ENCODE peak calls at places on chromosomes 12 and 14, in seven cellular contexts. V, A, E, I, H, J and L are unnamed samples.

GRCh38 chr14:21880918-21881317 is 207.3 kb upstream of the OR4E1 start:
- DNase-seq in A (no peak), V (no peak), E (no peak), H (no peak), J (no peak), I (no peak), L (no peak)

GRCh38 chr14:95460647-95461478 is 55.6 kb downstream of the SYNE3 start:
- DNase-seq in I (peak; percentile 32), E (no peak), J (no peak), V (peak; percentile 37), H (no peak), A (no peak), L (peak; percentile 58)

GRCh38 chr14:96086032-96086431 is 46.9 kb downstream of the C14orf132 start:
- DNase-seq in H (no peak), I (no peak), A (no peak), E (no peak), J (no peak), V (no peak), L (no peak)

GRCh38 chr12:122080149-122081107 is 1.9 kb downstream of the MLXIP start:
- DNase-seq in A (no peak), E (peak; percentile 66), H (peak; percentile 93), V (no peak), J (no peak), I (no peak), L (no peak)

GRCh38 chr14:105313381-105314286 is 914 bp upstream of the PACS2 start:
- DNase-seq in A (no peak), H (peak; percentile 48), I (no peak), V (no peak), J (no peak), E (no peak), L (peak; percentile 26)

GRCh38 chr12:34393086-34393820 is 371.0 kb downstream of the ALG10 start:
- DNase-seq in J (no peak), E (peak; percentile 2), H (no peak), I (no peak), V (no peak), A (no peak), L (no peak)

GRCh38 chr12:113766133-113766879 is 199.8 kb downstream of the RBM19 start:
- DNase-seq in H (no peak), A (no peak), J (no peak), I (no peak), V (no peak), E (no peak), L (peak; percentile 37)

GRCh38 chr12:88931598-88931997 is 351.3 kb upstream of the KITLG start:
- DNase-seq in E (no peak), A (no peak), V (peak; percentile 85), H (no peak), I (no peak), J (no peak), L (no peak)

GRCh38 chr12:52305921-52306705 is 14.8 kb upstream of the KRT81 start:
- DNase-seq in E (no peak), V (no peak), H (no peak), J (no peak), A (no peak), I (no peak), L (no peak)

GRCh38 chr14:81209187-81209836 is 11.4 kb downstream of the GTF2A1 start:
- DNase-seq in I (no peak), V (no peak), J (no peak), H (no peak), A (no peak), E (no peak), L (no peak)

GRCh38 chr12:131195796-131196195 is 242.1 kb downstream of the ADGRD1 start:
- DNase-seq in H (no peak), I (no peak), V (no peak), E (no peak), A (no peak), J (no peak), L (no peak)

GRCh38 chr14:92568621-92569479 is 55.3 kb downstream of the RIN3 start:
- DNase-seq in I (no peak), A (no peak), H (peak; percentile 52), J (no peak), E (peak; percentile 66), V (no peak), L (no peak)

GRCh38 chr12:91562476-91562875 is 379.9 kb upstream of the DCN start:
- DNase-seq in V (no peak), E (no peak), J (peak; percentile 1), I (no peak), H (no peak), A (no peak), L (peak; percentile 54)

GRCh38 chr12:43835656-43836454 is at the start of gene TMEM117:
- DNase-seq in I (peak; percentile 30), V (no peak), E (peak; percentile 84), A (peak; percentile 3), H (peak; percentile 73), J (peak; percentile 44), L (peak; percentile 66)

GRCh38 chr14:31819281-31819680 is 257.8 kb upstream of the ARHGAP5 start:
- DNase-seq in I (no peak), J (no peak), E (no peak), H (no peak), V (no peak), A (no peak), L (no peak)

GRCh38 chr12:120939523-120939922 is 35.4 kb upstream of the SPPL3 start:
- DNase-seq in J (no peak), A (no peak), H (peak; percentile 65), E (peak; percentile 50), V (no peak), I (no peak), L (no peak)

GRCh38 chr14:104105071-104105821 is 19.7 kb downstream of the ASPG start:
- DNase-seq in A (no peak), J (no peak), I (no peak), V (no peak), H (no peak), E (no peak), L (no peak)

DNA sequence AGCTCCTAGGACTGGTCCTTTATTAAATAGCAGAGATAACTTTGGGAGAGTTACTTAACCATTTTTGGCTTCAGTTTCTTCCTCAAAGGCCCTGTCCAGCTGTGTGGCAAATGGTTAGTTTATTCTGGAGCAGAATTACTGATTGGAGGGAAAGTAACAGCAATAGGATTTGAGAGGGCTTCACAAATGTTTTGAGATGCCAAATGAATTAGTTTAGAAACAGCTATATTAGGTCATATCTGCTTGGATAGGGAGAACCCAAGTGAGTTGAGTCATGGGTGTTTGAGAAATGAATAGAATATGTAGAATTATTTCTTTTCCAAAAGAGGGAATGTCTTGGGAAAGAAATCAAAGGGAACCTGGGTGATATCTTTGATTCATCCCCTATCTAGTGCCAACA is 17.5 kb downstream of the RASSF3 start:
- DNase-seq in E (no peak), V (no peak), A (no peak), H (no peak), I (no peak), J (no peak), L (no peak)
- H3K27ac ChIP-seq in E (peak overlapping the region; percentile 28), V (no peak overlapping the region), A (peak overlapping the region; percentile 82), H (peak overlapping the region; percentile 36), I (no peak overlapping the region), J (no peak overlapping the region), L (peak overlapping the region; percentile 11)

DNA sequence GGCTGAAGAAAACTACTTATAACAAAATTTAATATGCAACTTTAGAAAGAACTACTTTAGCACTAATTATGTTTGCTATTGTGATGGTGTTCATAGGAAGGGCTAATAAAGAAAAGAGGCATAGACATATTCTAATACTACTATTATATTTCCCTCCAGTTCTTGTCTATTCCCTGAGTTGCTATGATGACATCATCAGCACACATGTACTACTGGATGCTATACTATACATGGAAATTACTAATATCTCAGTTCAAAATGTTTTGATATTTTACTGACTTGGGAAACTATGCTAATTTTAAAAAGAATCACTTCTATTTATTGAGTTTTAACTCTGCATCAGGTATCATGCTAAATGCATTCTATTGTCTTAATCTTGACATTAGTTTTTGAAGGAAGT is 101.6 kb downstream of the EPS8 start:
- DNase-seq in H (no peak), E (no peak), V (no peak), I (no peak), A (no peak), J (no peak), L (no peak)
- H3K27ac ChIP-seq in H (no peak overlapping the region), E (peak overlapping the region; percentile 77), V (peak overlapping the region; percentile 79), I (peak overlapping the region; percentile 84), A (peak overlapping the region; percentile 79), J (no peak overlapping the region), L (no peak overlapping the region)

GRCh38 chr14:100076630-100077029 is 11.4 kb downstream of the EVL start:
- DNase-seq in E (no peak), J (no peak), V (no peak), I (no peak), H (peak; percentile 41), A (no peak), L (no peak)
- H3K27ac ChIP-seq in E (peak overlapping the region; percentile 31), J (peak overlapping the region; percentile 96), V (no peak overlapping the region), I (no peak overlapping the region), H (no peak overlapping the region), A (peak overlapping the region; percentile 42), L (peak overlapping the region; percentile 24)

GRCh38 chr12:106753526-106753925 is 21.0 kb upstream of the RIC8B start:
- DNase-seq in H (no peak), A (peak; percentile 5), E (no peak), V (no peak), J (peak; percentile 49), I (no peak), L (no peak)
- H3K27ac ChIP-seq in H (no peak overlapping the region), A (no peak overlapping the region), E (no peak overlapping the region), V (no peak overlapping the region), J (no peak overlapping the region), I (no peak overlapping the region), L (no peak overlapping the region)

GRCh38 chr14:75959031-75959430 is 22.8 kb downstream of the TGFB3 start:
- DNase-seq in A (no peak), H (no peak), E (no peak), I (no peak), V (no peak), J (no peak), L (no peak)
- H3K27ac ChIP-seq in A (no peak overlapping the region), H (no peak overlapping the region), E (no peak overlapping the region), I (no peak overlapping the region), V (no peak overlapping the region), J (no peak overlapping the region), L (no peak overlapping the region)

DNA sequence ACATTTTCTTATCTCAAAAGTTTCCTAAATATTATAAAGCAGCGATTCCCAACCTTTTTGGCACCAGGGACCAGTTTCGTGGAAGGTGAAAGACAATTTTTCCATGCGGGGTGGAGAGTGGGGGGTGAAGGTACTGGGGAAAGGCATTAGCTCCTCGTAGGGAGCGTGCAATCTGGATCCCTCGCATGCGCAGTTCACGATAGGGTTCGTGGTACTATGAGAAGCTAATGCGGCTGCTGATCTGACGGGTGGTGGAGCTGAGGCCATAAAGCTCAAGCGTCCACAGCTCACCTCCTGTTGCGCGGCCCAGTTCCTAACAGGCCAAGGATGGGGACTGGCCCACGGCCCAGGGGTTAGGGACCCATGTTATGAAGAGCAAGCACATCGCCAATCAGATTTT is 29.9 kb downstream of the NEUROD4 start:
- DNase-seq in A (no peak), H (no peak), V (no peak), E (no peak), I (no peak), J (no peak), L (no peak)
- H3K27ac ChIP-seq in A (no peak overlapping the region), H (no peak overlapping the region), V (no peak overlapping the region), E (no peak overlapping the region), I (no peak overlapping the region), J (no peak overlapping the region), L (no peak overlapping the region)

DNA sequence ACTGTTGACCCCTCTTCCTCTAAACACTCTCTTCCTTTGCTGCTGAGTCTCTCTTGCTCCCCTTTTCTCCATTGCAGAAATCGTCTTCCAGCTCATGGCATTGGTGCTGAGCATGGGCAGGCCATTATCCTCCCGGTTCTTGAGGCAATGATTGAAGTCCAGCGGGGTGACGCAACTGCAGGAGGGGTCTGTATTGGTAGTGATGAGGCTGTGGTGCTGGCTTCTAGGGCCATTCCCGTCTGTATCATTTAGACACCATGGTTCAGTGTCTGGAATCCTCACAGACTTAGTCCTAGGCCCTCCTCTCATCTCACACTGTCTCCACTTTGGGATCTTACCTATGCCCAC is 720 bp upstream of the SLC22A17 start:
- DNase-seq in V (no peak), J (no peak), I (no peak), E (no peak), A (no peak), H (no peak), L (no peak)
- H3K27ac ChIP-seq in V (no peak overlapping the region), J (no peak overlapping the region), I (peak overlapping the region; percentile 89), E (no peak overlapping the region), A (no peak overlapping the region), H (peak overlapping the region; percentile 80), L (no peak overlapping the region)